ENCODE peak calls at places on chromosomes 12 and 14, in six cellular contexts. One of them, this sample, is unnamed.

GRCh38 chr14:104206281-104206904 is 68.0 kb downstream of the KIF26A start:
- DNase-seq in IMR-90: no peak
- DNase-seq in stomach: peak
- DNase-seq in heart left ventricle: no peak
- DNase-seq in ovary: no peak
- DNase-seq in HCT116: no peak
- DNase-seq in this sample: no peak

GRCh38 chr12:17108877-17109520 is 503.0 kb upstream of the LMO3 start:
- DNase-seq in IMR-90: no peak
- DNase-seq in stomach: no peak
- DNase-seq in heart left ventricle: no peak
- DNase-seq in ovary: no peak
- DNase-seq in HCT116: no peak
- DNase-seq in this sample: no peak

GRCh38 chr12:122467983-122468382 is 32.7 kb downstream of the ZCCHC8 start:
- DNase-seq in IMR-90: no peak
- DNase-seq in stomach: no peak
- DNase-seq in heart left ventricle: no peak
- DNase-seq in ovary: no peak
- DNase-seq in HCT116: no peak
- DNase-seq in this sample: no peak

GRCh38 chr12:128007250-128007649 is 259.7 kb upstream of the TMEM132C start:
- DNase-seq in IMR-90: no peak
- DNase-seq in stomach: no peak
- DNase-seq in heart left ventricle: no peak
- DNase-seq in ovary: no peak
- DNase-seq in HCT116: no peak
- DNase-seq in this sample: no peak

GRCh38 chr14:68815288-68816182 is 22.7 kb upstream of the ZFP36L1 start:
- DNase-seq in IMR-90: no peak
- DNase-seq in stomach: no peak
- DNase-seq in heart left ventricle: no peak
- DNase-seq in ovary: no peak
- DNase-seq in HCT116: no peak
- DNase-seq in this sample: no peak

GRCh38 chr12:5073838-5074237 is 30.2 kb downstream of the KCNA5 start:
- DNase-seq in IMR-90: peak
- DNase-seq in stomach: no peak
- DNase-seq in heart left ventricle: no peak
- DNase-seq in ovary: no peak
- DNase-seq in HCT116: peak
- DNase-seq in this sample: peak

GRCh38 chr12:22979854-22980253 is 354.9 kb downstream of the ETNK1 start:
- DNase-seq in IMR-90: no peak
- DNase-seq in stomach: no peak
- DNase-seq in heart left ventricle: no peak
- DNase-seq in ovary: no peak
- DNase-seq in HCT116: no peak
- DNase-seq in this sample: no peak

GRCh38 chr12:1630827-1631591 is 2.0 kb downstream of the WNT5B start:
- DNase-seq in IMR-90: peak
- DNase-seq in stomach: no peak
- DNase-seq in heart left ventricle: no peak
- DNase-seq in ovary: peak
- DNase-seq in HCT116: no peak
- DNase-seq in this sample: no peak

GRCh38 chr12:109880049-109880931 is at the start of gene GLTP:
- DNase-seq in IMR-90: peak
- DNase-seq in stomach: peak
- DNase-seq in heart left ventricle: peak
- DNase-seq in ovary: peak
- DNase-seq in HCT116: peak
- DNase-seq in this sample: peak
- TF ChIP-seq POLR2A in IMR-90: no peak
- TF ChIP-seq POLR2A in stomach: no peak
- TF ChIP-seq POLR2A in heart left ventricle: peak
- TF ChIP-seq POLR2A in ovary: peak
- TF ChIP-seq POLR2A in HCT116: no peak
- TF ChIP-seq POLR2A in this sample: peak

DNA sequence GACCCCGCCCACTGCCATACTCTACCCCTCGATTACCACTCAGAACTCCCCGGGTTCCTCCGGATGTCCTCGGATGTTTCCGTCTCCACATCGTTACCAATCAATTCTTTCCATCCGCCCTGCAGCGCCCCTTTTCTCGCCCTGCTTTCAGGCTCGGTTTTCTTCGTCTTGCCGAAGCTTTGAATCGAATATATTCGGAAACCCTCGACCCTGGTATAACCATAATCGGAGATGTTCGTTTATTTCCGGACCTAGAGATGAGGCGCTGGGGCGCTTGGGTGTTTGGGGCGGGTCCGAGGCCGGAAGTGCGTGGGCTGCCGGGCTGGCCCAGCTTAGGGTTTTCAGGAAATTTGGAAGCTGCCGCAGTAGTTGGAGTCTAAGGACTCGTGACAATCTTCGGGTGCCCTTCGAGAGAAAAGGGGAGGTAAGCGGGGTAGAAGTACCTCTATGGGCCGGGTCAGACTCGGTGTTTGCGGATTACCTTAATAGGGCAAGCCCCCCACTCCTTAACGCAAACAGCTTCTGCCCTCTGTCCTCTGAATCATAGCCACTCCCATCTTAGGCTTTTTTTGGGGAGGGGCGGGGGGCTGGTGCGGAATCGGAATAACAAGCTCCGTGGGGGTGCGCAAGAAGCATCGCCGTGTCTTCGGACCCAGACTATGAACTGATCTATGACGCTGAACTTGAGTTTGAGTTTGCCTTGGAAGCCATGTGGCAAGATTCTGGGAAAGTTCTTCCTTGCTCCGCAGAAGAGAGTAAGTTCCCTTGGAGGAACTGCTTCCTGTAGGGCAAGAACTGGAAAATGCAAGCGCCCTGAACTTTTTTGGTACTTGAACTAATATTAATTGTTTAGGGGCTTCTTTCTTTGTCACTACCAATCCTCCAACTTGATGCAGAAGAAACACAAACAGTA is at the start of gene C14orf119:
- DNase-seq in IMR-90: peak
- DNase-seq in stomach: peak
- DNase-seq in heart left ventricle: peak
- DNase-seq in ovary: peak
- DNase-seq in HCT116: peak
- DNase-seq in this sample: no peak
- TF ChIP-seq POLR2A in IMR-90: peak
- TF ChIP-seq POLR2A in stomach: no peak
- TF ChIP-seq POLR2A in heart left ventricle: peak
- TF ChIP-seq POLR2A in ovary: peak
- TF ChIP-seq POLR2A in HCT116: peak
- TF ChIP-seq POLR2A in this sample: peak

GRCh38 chr14:49641697-49642129 is 6.7 kb upstream of the DNAAF2 start:
- DNase-seq in IMR-90: peak
- DNase-seq in stomach: peak
- DNase-seq in heart left ventricle: no peak
- DNase-seq in ovary: no peak
- DNase-seq in HCT116: no peak
- DNase-seq in this sample: no peak
- TF ChIP-seq POLR2A in IMR-90: no peak
- TF ChIP-seq POLR2A in stomach: no peak
- TF ChIP-seq POLR2A in heart left ventricle: no peak
- TF ChIP-seq POLR2A in ovary: no peak
- TF ChIP-seq POLR2A in HCT116: no peak
- TF ChIP-seq POLR2A in this sample: no peak

GRCh38 chr12:110282956-110283817 is 2.1 kb downstream of the ATP2A2 start:
- DNase-seq in IMR-90: no peak
- DNase-seq in stomach: no peak
- DNase-seq in heart left ventricle: no peak
- DNase-seq in ovary: no peak
- DNase-seq in HCT116: no peak
- DNase-seq in this sample: peak
- TF ChIP-seq POLR2A in IMR-90: no peak
- TF ChIP-seq POLR2A in stomach: no peak
- TF ChIP-seq POLR2A in heart left ventricle: no peak
- TF ChIP-seq POLR2A in ovary: no peak
- TF ChIP-seq POLR2A in HCT116: no peak
- TF ChIP-seq POLR2A in this sample: no peak

DNA sequence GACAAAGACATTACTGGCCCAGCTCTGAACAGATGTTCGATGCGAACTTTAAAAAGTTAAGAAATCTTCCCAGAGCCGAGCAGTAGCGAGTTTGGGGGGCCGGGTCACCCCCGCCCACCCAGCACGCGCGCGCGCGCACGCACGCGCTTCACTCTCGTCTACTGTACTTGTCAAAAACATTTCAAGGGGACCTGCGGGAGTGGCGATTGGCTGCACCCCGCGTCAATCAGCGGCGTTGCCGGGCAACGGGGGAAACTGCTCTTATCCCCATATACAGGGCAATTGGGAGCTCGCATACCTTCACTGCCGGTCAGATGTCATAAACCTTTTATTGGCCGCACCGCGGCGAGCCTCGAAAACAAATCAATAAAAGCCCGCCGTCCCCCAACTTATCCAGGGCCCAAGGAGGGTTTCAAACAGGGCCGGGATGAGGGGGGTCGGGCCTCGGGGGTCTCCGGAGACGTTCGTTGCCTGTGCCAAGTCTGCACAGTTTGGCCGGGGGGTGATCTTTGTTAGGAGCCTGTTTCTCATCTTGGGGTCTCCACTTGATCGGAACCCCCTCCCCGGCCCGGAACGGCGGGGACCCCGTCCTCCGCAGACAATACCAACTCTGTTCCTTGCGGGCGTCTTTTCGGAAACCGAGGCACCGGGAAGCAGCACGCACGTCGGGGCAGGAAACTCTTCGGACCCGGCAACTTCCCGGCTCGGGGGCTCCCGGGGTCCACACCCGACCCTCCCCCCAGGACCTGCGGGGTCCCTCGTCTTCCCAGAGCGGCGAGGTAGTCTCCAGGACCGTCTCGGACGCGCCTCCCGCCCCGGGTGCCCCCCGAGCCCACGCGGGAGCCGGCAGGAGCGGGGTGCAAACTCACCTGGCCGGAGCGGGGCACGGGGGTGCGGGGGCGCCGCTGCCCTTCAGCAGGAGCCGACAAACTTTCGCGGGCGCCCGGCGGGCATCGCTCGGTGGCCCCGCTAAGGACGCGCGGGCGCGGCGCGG is 734 bp downstream of the FOXN3 start:
- DNase-seq in IMR-90: peak
- DNase-seq in stomach: peak
- DNase-seq in heart left ventricle: peak
- DNase-seq in ovary: peak
- DNase-seq in HCT116: peak
- DNase-seq in this sample: peak
- TF ChIP-seq POLR2A in IMR-90: peak
- TF ChIP-seq POLR2A in stomach: no peak
- TF ChIP-seq POLR2A in heart left ventricle: peak
- TF ChIP-seq POLR2A in ovary: peak
- TF ChIP-seq POLR2A in HCT116: no peak
- TF ChIP-seq POLR2A in this sample: peak

GRCh38 chr12:3076730-3077571 is at the start of gene TSPAN9:
- DNase-seq in IMR-90: peak
- DNase-seq in stomach: peak
- DNase-seq in heart left ventricle: peak
- DNase-seq in ovary: peak
- DNase-seq in HCT116: no peak
- DNase-seq in this sample: peak
- TF ChIP-seq POLR2A in IMR-90: peak
- TF ChIP-seq POLR2A in stomach: no peak
- TF ChIP-seq POLR2A in heart left ventricle: peak
- TF ChIP-seq POLR2A in ovary: peak
- TF ChIP-seq POLR2A in HCT116: no peak
- TF ChIP-seq POLR2A in this sample: no peak

DNA sequence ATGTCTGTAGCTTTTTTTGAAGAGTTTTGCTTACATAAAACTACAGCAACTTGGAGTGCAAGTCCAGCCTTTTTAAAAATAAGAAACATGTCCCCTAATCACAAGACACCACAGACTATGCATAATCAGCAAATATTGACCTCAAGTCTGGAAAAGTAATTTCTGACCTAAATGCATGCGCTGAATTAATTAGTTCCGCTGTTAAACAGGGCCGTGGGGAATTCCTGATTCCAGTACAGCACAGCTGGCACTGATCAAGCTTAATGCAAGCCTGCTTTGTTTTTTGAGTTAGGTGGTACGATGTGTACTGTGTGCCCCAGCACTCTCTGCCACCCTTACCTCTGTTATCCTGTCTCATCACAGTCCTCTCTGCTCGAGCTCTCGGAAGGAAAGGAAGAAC is 9.2 kb downstream of the MLH3 start:
- DNase-seq in IMR-90: no peak
- DNase-seq in stomach: no peak
- DNase-seq in heart left ventricle: no peak
- DNase-seq in ovary: no peak
- DNase-seq in HCT116: no peak
- DNase-seq in this sample: no peak
- TF ChIP-seq POLR2A in IMR-90: no peak
- TF ChIP-seq POLR2A in stomach: no peak
- TF ChIP-seq POLR2A in heart left ventricle: no peak
- TF ChIP-seq POLR2A in ovary: no peak
- TF ChIP-seq POLR2A in HCT116: no peak
- TF ChIP-seq POLR2A in this sample: no peak

DNA sequence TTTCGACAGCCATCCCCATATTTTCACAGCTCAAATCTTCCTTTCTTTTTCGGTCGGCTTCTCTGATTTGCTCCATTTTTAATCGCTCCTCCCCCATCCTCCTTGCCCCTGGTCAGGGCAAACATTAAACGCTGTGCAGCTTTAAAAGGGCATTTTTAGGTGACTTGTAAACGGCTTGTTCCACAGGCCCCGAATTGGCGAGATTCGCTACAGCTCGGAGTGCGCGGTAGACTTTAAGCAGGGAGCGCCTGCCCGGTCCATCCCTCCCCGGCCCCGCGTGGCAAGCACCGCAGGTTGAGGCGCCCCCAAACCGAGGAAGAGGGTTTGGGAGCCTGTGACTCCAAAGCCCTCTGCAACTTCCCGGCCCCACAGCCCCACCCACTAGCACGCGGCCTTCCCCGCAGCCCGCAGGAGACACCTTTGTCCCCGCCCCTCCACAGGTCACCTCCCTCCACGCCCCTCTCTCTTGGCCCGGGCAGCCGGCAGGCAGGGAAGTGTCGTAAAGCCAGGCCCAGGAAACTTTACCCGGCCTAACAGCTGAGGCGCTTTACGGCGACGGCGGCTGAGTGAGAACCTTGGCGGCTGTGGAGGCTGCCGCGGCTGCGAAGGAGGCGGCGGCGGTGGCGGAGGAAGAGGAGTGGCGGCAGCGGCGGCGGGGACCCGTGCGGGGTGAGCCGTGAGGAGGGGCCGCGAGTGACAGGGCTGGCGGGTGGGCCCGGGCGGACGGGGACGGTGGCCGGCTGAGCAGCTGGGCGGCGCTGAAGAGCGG is at the start of gene NAA30:
- DNase-seq in IMR-90: peak
- DNase-seq in stomach: peak
- DNase-seq in heart left ventricle: peak
- DNase-seq in ovary: peak
- DNase-seq in HCT116: peak
- DNase-seq in this sample: peak
- TF ChIP-seq POLR2A in IMR-90: peak
- TF ChIP-seq POLR2A in stomach: no peak
- TF ChIP-seq POLR2A in heart left ventricle: peak
- TF ChIP-seq POLR2A in ovary: peak
- TF ChIP-seq POLR2A in HCT116: peak
- TF ChIP-seq POLR2A in this sample: peak

This sample was measured in erythroblast.